ENCODE peak calls at places on chromosomes 16 and 17, in eight cellular contexts. One of them, this sample, is unnamed.

GRCh38 chr17:35082073-35082657 is 18.7 kb upstream of the RFFL start:
- DNase-seq in NAMALWA: no peak
- DNase-seq in RPMI8226: peak
- DNase-seq in lung: no peak
- DNase-seq in kidney glomerular epithelial cell: peak
- DNase-seq in activated CD4-positive, alpha-beta T cell treated with anti-CD3 and anti-CD28 coated beads, Interleukin-2, amount 50 U/mL, for 1 hour: no peak
- DNase-seq in psoas muscle: no peak
- DNase-seq in HEK293T: no peak
- DNase-seq in this sample: peak

GRCh38 chr17:20922128-20922670 is 120.6 kb downstream of the USP22 start:
- DNase-seq in NAMALWA: no peak
- DNase-seq in RPMI8226: no peak
- DNase-seq in lung: no peak
- DNase-seq in kidney glomerular epithelial cell: peak
- DNase-seq in activated CD4-positive, alpha-beta T cell treated with anti-CD3 and anti-CD28 coated beads, Interleukin-2, amount 50 U/mL, for 1 hour: no peak
- DNase-seq in psoas muscle: peak
- DNase-seq in HEK293T: no peak
- DNase-seq in this sample: no peak

GRCh38 chr17:66431910-66432309 is 129.5 kb downstream of the PRKCA start:
- DNase-seq in NAMALWA: no peak
- DNase-seq in RPMI8226: no peak
- DNase-seq in lung: no peak
- DNase-seq in kidney glomerular epithelial cell: peak
- DNase-seq in activated CD4-positive, alpha-beta T cell treated with anti-CD3 and anti-CD28 coated beads, Interleukin-2, amount 50 U/mL, for 1 hour: no peak
- DNase-seq in psoas muscle: no peak
- DNase-seq in HEK293T: no peak
- DNase-seq in this sample: no peak

GRCh38 chr16:65500007-65500406 is 378.1 kb upstream of the CDH11 start:
- DNase-seq in NAMALWA: no peak
- DNase-seq in RPMI8226: no peak
- DNase-seq in lung: no peak
- DNase-seq in kidney glomerular epithelial cell: peak
- DNase-seq in activated CD4-positive, alpha-beta T cell treated with anti-CD3 and anti-CD28 coated beads, Interleukin-2, amount 50 U/mL, for 1 hour: no peak
- DNase-seq in psoas muscle: no peak
- DNase-seq in HEK293T: no peak
- DNase-seq in this sample: no peak

GRCh38 chr17:35373532-35373983 is at the start of gene SLFN11:
- DNase-seq in NAMALWA: peak
- DNase-seq in RPMI8226: no peak
- DNase-seq in lung: peak
- DNase-seq in kidney glomerular epithelial cell: no peak
- DNase-seq in activated CD4-positive, alpha-beta T cell treated with anti-CD3 and anti-CD28 coated beads, Interleukin-2, amount 50 U/mL, for 1 hour: peak
- DNase-seq in psoas muscle: peak
- DNase-seq in HEK293T: no peak
- DNase-seq in this sample: peak

GRCh38 chr16:79310734-79311133 is 289.8 kb downstream of the MAF start:
- DNase-seq in NAMALWA: no peak
- DNase-seq in RPMI8226: no peak
- DNase-seq in lung: no peak
- DNase-seq in kidney glomerular epithelial cell: no peak
- DNase-seq in activated CD4-positive, alpha-beta T cell treated with anti-CD3 and anti-CD28 coated beads, Interleukin-2, amount 50 U/mL, for 1 hour: no peak
- DNase-seq in psoas muscle: no peak
- DNase-seq in HEK293T: no peak
- DNase-seq in this sample: no peak

GRCh38 chr17:72422505-72423285 is 301.9 kb downstream of the SOX9 start:
- DNase-seq in NAMALWA: no peak
- DNase-seq in RPMI8226: no peak
- DNase-seq in lung: peak
- DNase-seq in kidney glomerular epithelial cell: peak
- DNase-seq in activated CD4-positive, alpha-beta T cell treated with anti-CD3 and anti-CD28 coated beads, Interleukin-2, amount 50 U/mL, for 1 hour: no peak
- DNase-seq in psoas muscle: peak
- DNase-seq in HEK293T: no peak
- DNase-seq in this sample: no peak

GRCh38 chr16:87762071-87762571 is 3.7 kb downstream of the KLHDC4 start:
- DNase-seq in NAMALWA: peak
- DNase-seq in RPMI8226: no peak
- DNase-seq in lung: no peak
- DNase-seq in kidney glomerular epithelial cell: no peak
- DNase-seq in activated CD4-positive, alpha-beta T cell treated with anti-CD3 and anti-CD28 coated beads, Interleukin-2, amount 50 U/mL, for 1 hour: peak
- DNase-seq in psoas muscle: no peak
- DNase-seq in HEK293T: no peak
- DNase-seq in this sample: no peak

GRCh38 chr16:74291577-74292208 is 4.9 kb upstream of the PSMD7 start:
- DNase-seq in NAMALWA: no peak
- DNase-seq in RPMI8226: no peak
- DNase-seq in lung: no peak
- DNase-seq in kidney glomerular epithelial cell: no peak
- DNase-seq in activated CD4-positive, alpha-beta T cell treated with anti-CD3 and anti-CD28 coated beads, Interleukin-2, amount 50 U/mL, for 1 hour: no peak
- DNase-seq in psoas muscle: no peak
- DNase-seq in HEK293T: no peak
- DNase-seq in this sample: no peak

This sample was measured in A673.